ENCODE peak calls at places on chromosomes 6 and 20, in ten cellular contexts. Y, G, F, Q, Z, W, E, U, C and J are unnamed samples.

GRCh38 chr6:14596410-14596809 is 478.8 kb downstream of the CD83 start:
- DNase-seq in Y (peak), G (no peak), Z (peak), C (no peak), E (peak), F (no peak), W (no peak), Q (no peak), U (peak), J (no peak)

GRCh38 chr20:20603339-20603990 is 109.0 kb downstream of the RALGAPA2 start:
- DNase-seq in W (peak), C (no peak), Z (no peak), U (no peak), E (no peak), Y (no peak), F (no peak), G (peak), Q (no peak), J (no peak)

GRCh38 chr6:10528170-10528981 is 7.2 kb downstream of the GCNT2 start:
- DNase-seq in C (no peak), U (peak), Q (no peak), Z (no peak), F (peak), W (no peak), Y (no peak), G (no peak), E (peak), J (no peak)

GRCh38 chr20:24339179-24339578 is 130.2 kb upstream of the SYNDIG1 start:
- DNase-seq in E (no peak), F (no peak), W (no peak), Q (no peak), U (no peak), C (no peak), Z (no peak), Y (no peak), G (no peak), J (no peak)

GRCh38 chr6:30684386-30685156 is 1.9 kb downstream of the PPP1R18 start:
- DNase-seq in Q (no peak), C (no peak), Y (no peak), G (no peak), F (peak), Z (peak), W (peak), E (peak), U (peak), J (peak)

GRCh38 chr20:2840967-2841531 is 504 bp downstream of the VPS16 start:
- DNase-seq in Q (no peak), U (peak), Z (peak), F (peak), W (peak), G (peak), Y (peak), E (peak), C (peak), J (no peak)

GRCh38 chr6:152166897-152167296 is 359.4 kb downstream of the ESR1 start:
- DNase-seq in U (no peak), Y (no peak), C (no peak), G (no peak), Q (no peak), F (no peak), E (no peak), Z (no peak), W (no peak), J (no peak)

GRCh38 chr20:49618289-49618688 is 50.4 kb upstream of the PTGIS start:
- DNase-seq in F (no peak), G (no peak), Q (no peak), W (no peak), C (no peak), Z (no peak), Y (no peak), U (no peak), E (no peak), J (no peak)

GRCh38 chr6:100553243-100553642 is 88.5 kb upstream of the SIM1 start:
- DNase-seq in Z (no peak), W (no peak), C (no peak), E (no peak), F (no peak), Q (no peak), G (no peak), U (no peak), Y (no peak), J (no peak)

GRCh38 chr6:137389150-137389664 is 105.0 kb downstream of the OLIG3 start:
- DNase-seq in F (peak), W (peak), G (no peak), Z (no peak), C (no peak), U (no peak), E (no peak), Q (no peak), Y (peak), J (peak)

GRCh38 chr20:38935285-38935684 is 9.1 kb downstream of the FAM83D start:
- DNase-seq in G (no peak), C (no peak), F (no peak), Z (no peak), Q (no peak), E (no peak), U (no peak), W (no peak), Y (no peak), J (no peak)

GRCh38 chr6:157832250-157832967 is 9.4 kb downstream of the SNX9 start:
- DNase-seq in W (no peak), Z (no peak), Y (no peak), F (no peak), E (no peak), C (no peak), G (no peak), U (peak), Q (no peak), J (no peak)

GRCh38 chr6:12348530-12349511 is 58.7 kb downstream of the EDN1 start:
- DNase-seq in U (peak), W (no peak), Z (peak), G (no peak), E (peak), F (no peak), Q (no peak), C (no peak), Y (no peak), J (no peak)

GRCh38 chr20:32355417-32355841 is 2.7 kb upstream of the ASXL1 start:
- DNase-seq in Y (no peak), Z (no peak), W (no peak), E (no peak), U (no peak), F (no peak), G (no peak), C (no peak), Q (no peak), J (no peak)

GRCh38 chr6:55014321-55015088 is 159.8 kb upstream of the HCRTR2 start:
- DNase-seq in Y (no peak), C (no peak), G (no peak), Q (no peak), E (no peak), U (peak), F (no peak), Z (no peak), W (no peak), J (no peak)

GRCh38 chr20:63255911-63256704 is 1.8 kb upstream of the NKAIN4 start:
- DNase-seq in W (no peak), U (no peak), Z (no peak), Q (no peak), Y (no peak), E (no peak), C (no peak), F (no peak), G (no peak), J (no peak)

GRCh38 chr6:136146130-136146529 is 104.0 kb downstream of the MTFR2 start:
- DNase-seq in U (peak), E (no peak), F (no peak), C (no peak), Z (no peak), Q (no peak), W (no peak), Y (no peak), G (no peak), J (no peak)

GRCh38 chr6:107660839-107661238 is 163.3 kb downstream of the SCML4 start:
- DNase-seq in W (no peak), C (no peak), U (no peak), E (no peak), G (no peak), Z (no peak), Y (no peak), F (no peak), Q (no peak), J (no peak)

GRCh38 chr20:33668087-33668790 is 1.5 kb downstream of the ACTL10 start:
- DNase-seq in E (peak), Y (no peak), C (peak), Q (peak), F (peak), W (peak), G (peak), Z (peak), U (no peak), J (no peak)

GRCh38 chr6:72149715-72150114 is 263.4 kb downstream of the RIMS1 start:
- DNase-seq in G (no peak), U (no peak), W (no peak), Z (no peak), F (no peak), E (no peak), Q (no peak), Y (no peak), C (no peak), J (no peak)

GRCh38 chr6:3136361-3136760 is 17.9 kb downstream of the BPHL start:
- DNase-seq in Y (no peak), U (no peak), C (no peak), W (no peak), G (no peak), Z (no peak), E (no peak), F (no peak), Q (no peak), J (no peak)

GRCh38 chr6:31948306-31948705 is 2.4 kb downstream of the CFB start:
- DNase-seq in Z (no peak), E (no peak), Q (no peak), U (no peak), W (no peak), F (no peak), G (no peak), Y (no peak), C (no peak), J (no peak)

GRCh38 chr6:36350681-36351091 is 14.0 kb upstream of the BNIP5 start:
- DNase-seq in C (peak), G (no peak), W (no peak), Y (no peak), F (no peak), Q (no peak), Z (no peak), U (peak), E (peak), J (no peak)

GRCh38 chr6:125995972-125996580 is 9.7 kb downstream of the TRMT11 start:
- DNase-seq in F (peak), W (peak), U (peak), G (peak), Q (peak), C (peak), Z (peak), Y (peak), E (peak), J (peak)

GRCh38 chr6:26351544-26351953 is 13.4 kb upstream of the BTN3A2 start:
- DNase-seq in Q (no peak), C (no peak), F (no peak), W (no peak), Y (no peak), G (peak), E (no peak), U (peak), Z (no peak), J (no peak)

GRCh38 chr6:125700591-125701353 is 48.7 kb upstream of the HEY2 start:
- DNase-seq in E (no peak), Q (no peak), F (no peak), G (no peak), Y (no peak), W (no peak), U (no peak), C (no peak), Z (no peak), J (no peak)

GRCh38 chr6:87222676-87223075 is 67.3 kb downstream of the ZNF292 start:
- DNase-seq in Q (no peak), W (no peak), Y (no peak), Z (no peak), F (no peak), E (no peak), C (no peak), G (no peak), U (no peak), J (no peak)

GRCh38 chr6:40774932-40775331 is 187.8 kb upstream of the LRFN2 start:
- DNase-seq in G (peak), Q (no peak), Z (no peak), W (no peak), C (no peak), F (no peak), U (no peak), E (no peak), Y (no peak), J (no peak)

GRCh38 chr20:20211274-20211987 is 156.5 kb upstream of the INSM1 start:
- DNase-seq in Y (no peak), Z (no peak), F (no peak), W (no peak), G (no peak), Q (no peak), C (no peak), E (no peak), U (no peak), J (no peak)

GRCh38 chr6:83467620-83468036 is 36.8 kb upstream of the ME1 start:
- DNase-seq in Z (peak), F (no peak), Q (no peak), W (no peak), C (no peak), U (no peak), Y (peak), G (no peak), E (no peak), J (no peak)

DNA sequence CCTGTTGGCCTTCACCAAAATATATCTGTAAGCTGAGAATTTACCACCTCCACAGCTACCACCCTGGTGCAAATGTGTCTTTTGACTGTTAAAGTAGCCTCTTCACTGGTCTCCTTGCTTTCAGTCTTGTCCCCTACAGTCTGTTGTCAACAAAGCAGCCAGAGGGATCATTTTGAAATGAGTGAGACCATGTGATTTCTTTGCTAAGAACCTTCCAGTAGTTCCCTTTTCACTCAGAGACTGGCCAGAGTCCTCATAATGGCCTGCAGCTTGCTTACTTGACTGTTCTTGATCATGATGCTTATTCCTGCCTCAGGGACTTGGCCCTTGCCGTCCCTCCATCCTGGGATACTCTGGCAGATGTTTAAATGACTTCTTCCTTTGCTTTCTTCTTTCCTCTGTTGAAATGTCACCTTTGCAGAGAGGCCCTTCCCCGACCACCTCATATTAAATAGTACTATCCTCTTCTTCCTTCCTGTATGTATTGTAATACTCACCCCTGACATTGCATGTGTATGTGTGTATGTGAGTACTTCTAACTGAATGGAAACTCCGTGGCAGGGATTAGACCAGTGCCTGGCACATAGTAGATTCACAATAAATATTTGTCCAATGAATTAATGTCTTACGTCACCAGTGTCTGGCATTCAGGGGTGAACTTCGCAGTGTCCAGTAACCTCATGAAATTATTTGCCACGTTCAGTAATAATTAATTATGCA is 5.0 kb downstream of the MANBAL start:
- DNase-seq in C (no peak), Y (no peak), Z (no peak), E (no peak), W (no peak), Q (no peak), U (peak), G (no peak), F (no peak), J (no peak)
- H3K27ac ChIP-seq in C (peak), Y (peak), Z (peak), E (peak), W (no peak), Q (peak), U (peak), G (no peak), F (peak), J (no peak)

GRCh38 chr6:112244428-112244827 is 9.9 kb downstream of the LAMA4 start:
- DNase-seq in W (no peak), F (no peak), Y (no peak), E (no peak), U (no peak), Z (no peak), Q (no peak), C (no peak), G (no peak), J (no peak)

GRCh38 chr6:112243861-112244415 is 10.4 kb downstream of the LAMA4 start:
- DNase-seq in Y (no peak), C (no peak), E (no peak), F (no peak), G (no peak), W (no peak), Z (no peak), Q (no peak), U (no peak), J (no peak)

GRCh38 chr6:112245511-112246203 is 8.7 kb downstream of the LAMA4 start:
- DNase-seq in Q (no peak), W (no peak), Z (no peak), E (no peak), U (peak), F (no peak), C (no peak), Y (no peak), G (no peak), J (no peak)

GRCh38 chr6:112249489-112249888 is 4.9 kb downstream of the LAMA4 start:
- DNase-seq in C (no peak), E (no peak), Z (no peak), G (no peak), Q (no peak), F (no peak), U (peak), Y (no peak), W (no peak), J (no peak)

GRCh38 chr6:112247275-112247674 is 7.1 kb downstream of the LAMA4 start:
- DNase-seq in Q (no peak), W (no peak), U (no peak), C (no peak), Y (no peak), G (no peak), Z (no peak), E (no peak), F (no peak), J (no peak)
- H3K27ac ChIP-seq in Q (peak), W (no peak), U (peak), C (peak), Y (no peak), G (no peak), Z (peak), E (peak), F (no peak), J (no peak)

GRCh38 chr20:57415791-57416190 is 24.6 kb downstream of the RBM38 start:
- DNase-seq in W (no peak), Q (no peak), G (no peak), F (no peak), Y (no peak), C (no peak), Z (no peak), U (no peak), E (no peak), J (no peak)

GRCh38 chr20:57411406-57412283 is 20.4 kb downstream of the RBM38 start:
- DNase-seq in U (no peak), Q (no peak), G (no peak), E (no peak), W (no peak), C (no peak), Y (no peak), Z (no peak), F (no peak), J (no peak)

GRCh38 chr20:57412347-57413029 is 21.3 kb downstream of the RBM38 start:
- DNase-seq in F (no peak), C (no peak), G (no peak), Y (no peak), Q (no peak), U (no peak), E (no peak), W (peak), Z (no peak), J (no peak)

GRCh38 chr20:57414867-57415592 is 23.8 kb downstream of the RBM38 start:
- DNase-seq in W (no peak), Q (no peak), C (peak), Z (no peak), G (no peak), F (no peak), Y (no peak), U (peak), E (no peak), J (no peak)

DNA sequence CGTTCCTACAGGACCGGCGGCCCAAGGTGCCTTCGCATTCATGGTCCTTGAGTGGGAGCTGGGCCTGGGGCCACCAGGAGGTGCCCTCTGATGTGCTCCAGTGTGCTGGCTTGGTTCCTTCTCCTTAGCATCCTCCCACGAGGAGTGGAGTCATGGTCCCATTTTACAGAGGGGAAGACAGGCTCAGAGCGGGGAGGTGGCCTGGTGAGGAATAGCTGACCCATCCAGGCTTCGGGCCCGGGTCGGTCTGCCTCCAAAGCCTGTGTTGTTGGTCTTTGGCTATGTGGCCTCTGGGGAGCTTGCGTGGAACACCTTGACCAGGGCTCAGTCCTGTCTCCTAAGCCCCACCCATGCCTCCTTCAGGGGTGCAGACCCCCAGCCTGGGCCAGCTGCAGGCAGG is 22.8 kb downstream of the RBM38 start:
- DNase-seq in Z (no peak), Q (no peak), F (no peak), G (no peak), Y (no peak), E (no peak), U (no peak), W (no peak), C (no peak), J (no peak)
- H3K27ac ChIP-seq in Z (no peak), Q (no peak), F (no peak), G (no peak), Y (no peak), E (no peak), U (no peak), W (no peak), C (no peak), J (no peak)

DNA sequence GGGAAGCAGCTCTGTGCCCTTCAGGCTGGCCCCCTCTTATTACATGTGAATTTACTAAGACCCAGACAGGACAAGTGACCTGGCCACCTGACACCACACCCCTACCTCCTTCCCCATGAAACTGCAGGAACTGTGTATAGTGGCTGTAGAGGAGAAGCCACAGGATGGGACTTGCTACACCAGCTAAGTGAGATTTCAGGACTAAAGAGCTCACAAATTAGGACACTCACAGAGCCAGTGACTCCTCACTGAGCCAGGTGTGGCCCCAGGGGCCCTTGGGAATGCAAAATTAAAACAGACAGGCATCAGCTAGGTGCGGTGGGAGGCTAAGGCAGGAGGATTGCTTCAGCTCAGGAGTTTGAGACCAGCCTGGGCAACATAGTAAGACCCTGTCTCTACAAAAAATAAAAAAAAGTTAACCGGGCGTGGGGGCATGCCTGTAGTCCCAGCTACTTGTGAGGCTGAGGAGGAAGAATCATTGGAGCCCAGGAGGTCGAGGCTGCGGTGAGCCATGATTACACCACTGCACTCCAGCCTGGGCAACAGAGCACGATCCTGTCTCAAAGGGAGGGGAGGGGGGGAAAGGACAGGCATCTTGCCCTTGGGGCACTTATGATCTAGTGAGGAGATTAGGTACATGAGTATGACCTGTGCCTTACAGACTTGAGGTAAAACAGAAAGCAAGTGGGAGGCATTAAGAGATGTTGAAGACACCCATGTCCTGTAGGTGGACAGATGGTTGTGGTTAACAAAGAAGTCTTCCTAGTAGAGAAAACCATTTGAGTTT is 23.2 kb upstream of the SRF start:
- DNase-seq in F (no peak), Z (no peak), Y (no peak), W (no peak), Q (no peak), E (no peak), G (no peak), U (no peak), C (no peak), J (no peak)
- H3K27ac ChIP-seq in F (no peak), Z (no peak), Y (no peak), W (no peak), Q (no peak), E (no peak), G (no peak), U (no peak), C (no peak), J (no peak)

DNA sequence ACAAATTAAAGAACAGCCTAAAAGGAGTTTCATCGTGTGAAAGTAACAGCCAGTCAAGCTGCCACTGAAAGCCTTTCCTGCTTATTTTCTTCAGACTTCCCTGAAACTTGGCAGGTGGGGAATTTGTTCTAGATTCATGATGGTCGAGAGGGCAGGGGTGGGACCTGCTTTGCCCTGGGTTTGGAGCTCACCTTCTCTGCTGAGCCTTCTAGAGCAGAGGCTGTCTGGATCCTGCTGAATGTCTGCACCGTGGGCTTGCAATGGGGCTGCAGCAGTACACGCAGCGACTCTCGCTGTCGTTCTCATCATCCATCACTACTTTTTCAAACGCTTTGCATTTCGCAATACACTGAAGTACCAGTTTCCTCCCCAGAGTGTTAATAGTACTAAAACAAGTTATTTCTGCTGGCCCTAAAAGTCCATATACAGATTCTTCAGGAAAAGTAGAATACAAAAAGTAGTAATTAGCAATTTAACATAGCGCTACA is 16.3 kb downstream of the FOXC1 start:
- DNase-seq in U (no peak), C (no peak), Q (no peak), W (no peak), E (no peak), F (no peak), Z (no peak), G (no peak), Y (no peak), J (no peak)
- H3K27ac ChIP-seq in U (no peak), C (no peak), Q (no peak), W (no peak), E (no peak), F (no peak), Z (no peak), G (no peak), Y (no peak), J (no peak)